ENCODE peak calls at places on chromosomes 11 and 22, in nine cellular contexts. One of them, this sample, is unnamed.

GRCh38 chr22:49306632-49306975 is 521.1 kb downstream of the BRD1 start:
- DNase-seq in RWPE1: no peak
- DNase-seq in nephron progenitor cell: no peak
- DNase-seq in cardiac muscle cell: no peak
- DNase-seq in HFFc6: no peak
- DNase-seq in GM12865: no peak
- DNase-seq in coronary artery: peak; percentile 58
- DNase-seq in tibial nerve: peak; percentile 3
- DNase-seq in omental fat pad: no peak
- DNase-seq in this sample: no peak

GRCh38 chr11:7573558-7574296 is 59.9 kb downstream of the PPFIBP2 start:
- DNase-seq in cardiac muscle cell: no peak
- DNase-seq in nephron progenitor cell: peak; percentile 26
- DNase-seq in RWPE1: no peak
- DNase-seq in omental fat pad: no peak
- DNase-seq in coronary artery: no peak
- DNase-seq in HFFc6: no peak
- DNase-seq in tibial nerve: no peak
- DNase-seq in GM12865: no peak
- DNase-seq in this sample: no peak

GRCh38 chr11:11998091-11998781 is 10.2 kb downstream of the DKK3 start:
- DNase-seq in RWPE1: peak; percentile 93
- DNase-seq in cardiac muscle cell: peak; percentile 86
- DNase-seq in omental fat pad: no peak
- DNase-seq in tibial nerve: no peak
- DNase-seq in HFFc6: peak; percentile 91
- DNase-seq in nephron progenitor cell: no peak
- DNase-seq in GM12865: peak; percentile 40
- DNase-seq in coronary artery: no peak
- DNase-seq in this sample: peak; percentile 52

GRCh38 chr22:37661160-37661924 is 2.8 kb downstream of the PDXP start:
- DNase-seq in coronary artery: no peak
- DNase-seq in tibial nerve: no peak
- DNase-seq in GM12865: peak; percentile 50
- DNase-seq in HFFc6: peak; percentile 75
- DNase-seq in nephron progenitor cell: no peak
- DNase-seq in omental fat pad: no peak
- DNase-seq in cardiac muscle cell: peak; percentile 62
- DNase-seq in RWPE1: no peak
- DNase-seq in this sample: no peak

GRCh38 chr11:7665473-7666291 is 7.6 kb downstream of the CYB5R2 start:
- DNase-seq in coronary artery: peak; percentile 83
- DNase-seq in cardiac muscle cell: peak; percentile 70
- DNase-seq in tibial nerve: peak; percentile 68
- DNase-seq in RWPE1: peak; percentile 88
- DNase-seq in GM12865: peak; percentile 91
- DNase-seq in omental fat pad: peak; percentile 73
- DNase-seq in nephron progenitor cell: peak; percentile 83
- DNase-seq in HFFc6: peak; percentile 65
- DNase-seq in this sample: no peak

GRCh38 chr11:2276999-2277328 is 6.6 kb upstream of the ASCL2 start:
- DNase-seq in nephron progenitor cell: no peak
- DNase-seq in cardiac muscle cell: no peak
- DNase-seq in omental fat pad: peak; percentile 19
- DNase-seq in HFFc6: no peak
- DNase-seq in tibial nerve: no peak
- DNase-seq in coronary artery: no peak
- DNase-seq in RWPE1: no peak
- DNase-seq in GM12865: no peak
- DNase-seq in this sample: no peak

GRCh38 chr11:36376888-36377758 is 81.0 kb downstream of the PRR5L start:
- DNase-seq in GM12865: no peak
- DNase-seq in tibial nerve: no peak
- DNase-seq in cardiac muscle cell: peak; percentile 71
- DNase-seq in HFFc6: peak; percentile 41
- DNase-seq in omental fat pad: no peak
- DNase-seq in coronary artery: no peak
- DNase-seq in nephron progenitor cell: peak; percentile 68
- DNase-seq in RWPE1: peak; percentile 33
- DNase-seq in this sample: no peak

GRCh38 chr11:11578542-11578941 is 43.3 kb downstream of the GALNT18 start:
- DNase-seq in HFFc6: no peak
- DNase-seq in GM12865: no peak
- DNase-seq in nephron progenitor cell: no peak
- DNase-seq in tibial nerve: no peak
- DNase-seq in omental fat pad: no peak
- DNase-seq in coronary artery: peak; percentile 17
- DNase-seq in cardiac muscle cell: no peak
- DNase-seq in RWPE1: no peak
- DNase-seq in this sample: no peak

GRCh38 chr22:40250608-40251007 is 72.9 kb downstream of the TNRC6B start:
- DNase-seq in RWPE1: no peak
- DNase-seq in tibial nerve: no peak
- DNase-seq in coronary artery: no peak
- DNase-seq in HFFc6: no peak
- DNase-seq in omental fat pad: no peak
- DNase-seq in nephron progenitor cell: no peak
- DNase-seq in GM12865: peak; percentile 46
- DNase-seq in cardiac muscle cell: no peak
- DNase-seq in this sample: no peak

GRCh38 chr11:19323502-19323901 is 82.8 kb upstream of the E2F8 start:
- DNase-seq in coronary artery: no peak
- DNase-seq in omental fat pad: no peak
- DNase-seq in HFFc6: no peak
- DNase-seq in cardiac muscle cell: peak; percentile 16
- DNase-seq in RWPE1: no peak
- DNase-seq in tibial nerve: no peak
- DNase-seq in nephron progenitor cell: no peak
- DNase-seq in GM12865: no peak
- DNase-seq in this sample: no peak

GRCh38 chr11:122809861-122810260 is 28.4 kb upstream of the CRTAM start:
- DNase-seq in omental fat pad: no peak
- DNase-seq in HFFc6: no peak
- DNase-seq in coronary artery: no peak
- DNase-seq in GM12865: no peak
- DNase-seq in cardiac muscle cell: no peak
- DNase-seq in RWPE1: no peak
- DNase-seq in nephron progenitor cell: no peak
- DNase-seq in tibial nerve: no peak
- DNase-seq in this sample: no peak

GRCh38 chr22:49632199-49633009 is 195.3 kb downstream of the BRD1 start:
- DNase-seq in GM12865: no peak
- DNase-seq in omental fat pad: no peak
- DNase-seq in nephron progenitor cell: peak; percentile 81
- DNase-seq in HFFc6: no peak
- DNase-seq in tibial nerve: no peak
- DNase-seq in coronary artery: no peak
- DNase-seq in cardiac muscle cell: peak; percentile 67
- DNase-seq in RWPE1: peak; percentile 58
- DNase-seq in this sample: no peak

GRCh38 chr11:70111269-70112016 is 33.3 kb downstream of the ANO1 start:
- DNase-seq in nephron progenitor cell: peak; percentile 80
- DNase-seq in RWPE1: no peak
- DNase-seq in tibial nerve: no peak
- DNase-seq in cardiac muscle cell: peak; percentile 67
- DNase-seq in coronary artery: no peak
- DNase-seq in omental fat pad: no peak
- DNase-seq in GM12865: no peak
- DNase-seq in HFFc6: peak; percentile 45
- DNase-seq in this sample: peak; percentile 38

GRCh38 chr11:125162743-125163142 is 1.8 kb upstream of the PKNOX2 start:
- DNase-seq in coronary artery: no peak
- DNase-seq in RWPE1: no peak
- DNase-seq in GM12865: no peak
- DNase-seq in omental fat pad: no peak
- DNase-seq in nephron progenitor cell: peak; percentile 55
- DNase-seq in tibial nerve: no peak
- DNase-seq in HFFc6: no peak
- DNase-seq in cardiac muscle cell: no peak
- DNase-seq in this sample: no peak

GRCh38 chr11:125163431-125164011 is 1.0 kb upstream of the PKNOX2 start:
- DNase-seq in nephron progenitor cell: no peak
- DNase-seq in coronary artery: no peak
- DNase-seq in cardiac muscle cell: no peak
- DNase-seq in RWPE1: no peak
- DNase-seq in HFFc6: no peak
- DNase-seq in tibial nerve: no peak
- DNase-seq in GM12865: no peak
- DNase-seq in omental fat pad: no peak
- DNase-seq in this sample: no peak

GRCh38 chr11:125165111-125165663 is 636 bp downstream of the PKNOX2 start:
- DNase-seq in cardiac muscle cell: peak; percentile 42
- DNase-seq in nephron progenitor cell: peak; percentile 47
- DNase-seq in omental fat pad: no peak
- DNase-seq in coronary artery: no peak
- DNase-seq in RWPE1: peak; percentile 30
- DNase-seq in tibial nerve: no peak
- DNase-seq in HFFc6: no peak
- DNase-seq in GM12865: no peak
- DNase-seq in this sample: no peak

GRCh38 chr11:125164422-125165110 is at the start of gene PKNOX2:
- DNase-seq in GM12865: peak; percentile 31
- DNase-seq in coronary artery: peak; percentile 84
- DNase-seq in cardiac muscle cell: peak; percentile 89
- DNase-seq in tibial nerve: peak; percentile 72
- DNase-seq in nephron progenitor cell: peak; percentile 93
- DNase-seq in omental fat pad: no peak
- DNase-seq in HFFc6: peak; percentile 12
- DNase-seq in RWPE1: peak; percentile 73
- DNase-seq in this sample: no peak

DNA sequence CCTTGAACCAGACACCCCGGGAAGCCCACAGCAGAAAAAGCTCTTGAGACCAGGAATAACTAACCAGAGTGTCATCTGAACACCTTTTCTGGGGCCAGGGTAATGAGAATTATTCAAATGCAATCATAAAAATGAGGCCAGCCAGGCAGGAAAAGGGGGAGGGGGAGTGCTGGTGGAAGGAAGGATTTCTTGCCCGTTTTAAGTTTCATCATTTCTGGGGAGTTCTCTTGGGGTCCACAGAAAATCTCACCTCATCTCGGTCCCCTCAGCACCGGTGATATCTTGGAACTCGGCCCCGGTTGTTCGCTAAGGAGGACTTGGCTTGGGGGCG is 495 bp upstream of the PKNOX2 start:
- DNase-seq in nephron progenitor cell: no peak
- DNase-seq in omental fat pad: no peak
- DNase-seq in GM12865: no peak
- DNase-seq in cardiac muscle cell: no peak
- DNase-seq in RWPE1: no peak
- DNase-seq in coronary artery: no peak
- DNase-seq in tibial nerve: no peak
- DNase-seq in HFFc6: no peak
- DNase-seq in this sample: no peak
- TF ChIP-seq CTCF in nephron progenitor cell: no peak
- TF ChIP-seq CTCF in omental fat pad: no peak
- TF ChIP-seq CTCF in GM12865: no peak
- TF ChIP-seq CTCF in cardiac muscle cell: no peak
- TF ChIP-seq CTCF in RWPE1: no peak
- TF ChIP-seq CTCF in coronary artery: no peak
- TF ChIP-seq CTCF in tibial nerve: no peak
- TF ChIP-seq CTCF in HFFc6: no peak
- TF ChIP-seq CTCF in this sample: no peak

GRCh38 chr11:111566324-111566723 is 25.8 kb downstream of the LAYN start:
- DNase-seq in omental fat pad: no peak
- DNase-seq in cardiac muscle cell: no peak
- DNase-seq in HFFc6: no peak
- DNase-seq in tibial nerve: no peak
- DNase-seq in RWPE1: no peak
- DNase-seq in coronary artery: no peak
- DNase-seq in nephron progenitor cell: no peak
- DNase-seq in GM12865: no peak
- DNase-seq in this sample: no peak
- TF ChIP-seq CTCF in omental fat pad: no peak
- TF ChIP-seq CTCF in cardiac muscle cell: no peak
- TF ChIP-seq CTCF in HFFc6: peak; percentile 11
- TF ChIP-seq CTCF in tibial nerve: no peak
- TF ChIP-seq CTCF in RWPE1: no peak
- TF ChIP-seq CTCF in coronary artery: no peak
- TF ChIP-seq CTCF in nephron progenitor cell: no peak
- TF ChIP-seq CTCF in GM12865: no peak
- TF ChIP-seq CTCF in this sample: no peak

GRCh38 chr22:42905217-42905616 is 48.1 kb upstream of the ARFGAP3 start:
- DNase-seq in omental fat pad: no peak
- DNase-seq in tibial nerve: no peak
- DNase-seq in GM12865: no peak
- DNase-seq in coronary artery: no peak
- DNase-seq in nephron progenitor cell: no peak
- DNase-seq in HFFc6: no peak
- DNase-seq in cardiac muscle cell: no peak
- DNase-seq in RWPE1: no peak
- DNase-seq in this sample: no peak

GRCh38 chr22:42905702-42906183 is 48.7 kb upstream of the ARFGAP3 start:
- DNase-seq in cardiac muscle cell: no peak
- DNase-seq in coronary artery: no peak
- DNase-seq in nephron progenitor cell: no peak
- DNase-seq in HFFc6: no peak
- DNase-seq in GM12865: no peak
- DNase-seq in RWPE1: no peak
- DNase-seq in tibial nerve: no peak
- DNase-seq in omental fat pad: no peak
- DNase-seq in this sample: no peak

GRCh38 chr22:42902875-42903510 is 45.9 kb upstream of the ARFGAP3 start:
- DNase-seq in nephron progenitor cell: no peak
- DNase-seq in RWPE1: no peak
- DNase-seq in GM12865: no peak
- DNase-seq in omental fat pad: no peak
- DNase-seq in coronary artery: no peak
- DNase-seq in tibial nerve: no peak
- DNase-seq in cardiac muscle cell: peak; percentile 54
- DNase-seq in HFFc6: no peak
- DNase-seq in this sample: no peak

GRCh38 chr22:42904049-42904448 is 47.0 kb upstream of the ARFGAP3 start:
- DNase-seq in cardiac muscle cell: no peak
- DNase-seq in nephron progenitor cell: no peak
- DNase-seq in HFFc6: no peak
- DNase-seq in coronary artery: no peak
- DNase-seq in RWPE1: no peak
- DNase-seq in GM12865: no peak
- DNase-seq in omental fat pad: no peak
- DNase-seq in tibial nerve: no peak
- DNase-seq in this sample: no peak

GRCh38 chr22:42901790-42902508 is 44.9 kb upstream of the ARFGAP3 start:
- DNase-seq in HFFc6: no peak
- DNase-seq in coronary artery: no peak
- DNase-seq in cardiac muscle cell: no peak
- DNase-seq in GM12865: peak; percentile 24
- DNase-seq in nephron progenitor cell: no peak
- DNase-seq in omental fat pad: no peak
- DNase-seq in RWPE1: no peak
- DNase-seq in tibial nerve: no peak
- DNase-seq in this sample: no peak
- TF ChIP-seq CTCF in HFFc6: peak; percentile 67
- TF ChIP-seq CTCF in coronary artery: no peak
- TF ChIP-seq CTCF in cardiac muscle cell: peak; percentile 24
- TF ChIP-seq CTCF in GM12865: peak; percentile 47
- TF ChIP-seq CTCF in nephron progenitor cell: no peak
- TF ChIP-seq CTCF in omental fat pad: no peak
- TF ChIP-seq CTCF in RWPE1: peak; percentile 12
- TF ChIP-seq CTCF in tibial nerve: no peak
- TF ChIP-seq CTCF in this sample: no peak

GRCh38 chr11:10181811-10182210 is 112.2 kb downstream of the SBF2 start:
- DNase-seq in coronary artery: no peak
- DNase-seq in nephron progenitor cell: no peak
- DNase-seq in cardiac muscle cell: peak; percentile 71
- DNase-seq in omental fat pad: no peak
- DNase-seq in RWPE1: peak; percentile 25
- DNase-seq in HFFc6: peak; percentile 66
- DNase-seq in tibial nerve: no peak
- DNase-seq in GM12865: peak; percentile 16
- DNase-seq in this sample: no peak
- TF ChIP-seq CTCF in coronary artery: no peak
- TF ChIP-seq CTCF in nephron progenitor cell: no peak
- TF ChIP-seq CTCF in cardiac muscle cell: peak; percentile 40
- TF ChIP-seq CTCF in omental fat pad: no peak
- TF ChIP-seq CTCF in RWPE1: peak; percentile 38
- TF ChIP-seq CTCF in HFFc6: peak; percentile 76
- TF ChIP-seq CTCF in tibial nerve: no peak
- TF ChIP-seq CTCF in GM12865: peak; percentile 17
- TF ChIP-seq CTCF in this sample: peak; percentile 9

This sample was measured in AG09319.